ENCODE peak calls at places on chromosomes 3 and 15, in nine cellular contexts. F is sigmoid colon, Q is foreskin fibroblast, M is HCT116, U is fibroblast of lung, D is BJ, Y is heart right ventricle, B is mucosa of descending colon, X is cardiac fibroblast. L is an unnamed sample.
A peak's percentile ranks its signal among the peaks of the same experiment; 100 is the strongest.

GRCh38 chr3:14286887-14287496 is 108.4 kb downstream of the LSM3 start:
- DNase-seq in Y (no peak), Q (no peak), X (no peak), B (no peak), U (no peak), M (no peak), D (no peak), F (no peak), L (no peak)

GRCh38 chr3:186476044-186476468 is 68.1 kb downstream of the CRYGS start:
- DNase-seq in B (no peak), X (no peak), Q (no peak), D (no peak), M (no peak), Y (no peak), U (peak; percentile 16), F (no peak), L (no peak)

GRCh38 chr15:31502541-31503229 is 176.1 kb downstream of the KLF13 start:
- DNase-seq in F (no peak), U (no peak), D (no peak), Q (no peak), B (no peak), Y (no peak), X (no peak), M (no peak), L (no peak)

GRCh38 chr15:34334676-34335075 is 2.9 kb downstream of the SLC12A6 start:
- DNase-seq in X (no peak), U (no peak), D (no peak), Y (no peak), Q (no peak), B (no peak), M (no peak), F (no peak), L (no peak)

GRCh38 chr15:29596266-29596665 is 226.0 kb downstream of the TJP1 start:
- DNase-seq in X (peak; percentile 78), F (no peak), B (no peak), Y (no peak), D (peak; percentile 4), U (peak; percentile 39), Q (no peak), M (peak; percentile 4), L (peak; percentile 63)

GRCh38 chr3:38084019-38084968 is 45.3 kb downstream of the DLEC1 start:
- DNase-seq in Q (peak; percentile 12), D (no peak), B (peak; percentile 25), Y (no peak), M (no peak), X (peak; percentile 51), F (no peak), U (peak; percentile 41), L (peak; percentile 22)

GRCh38 chr15:66883322-66883911 is 181.4 kb downstream of the SMAD6 start:
- DNase-seq in M (peak; percentile 98), X (peak; percentile 100), B (peak; percentile 37), U (peak; percentile 100), F (peak; percentile 97), D (peak; percentile 100), Q (peak; percentile 100), Y (peak; percentile 86), L (peak; percentile 98)

GRCh38 chr3:197753263-197753662 is 3.6 kb downstream of the FYTTD1 start:
- DNase-seq in U (no peak), X (no peak), B (no peak), Y (no peak), F (no peak), Q (no peak), D (no peak), M (no peak), L (no peak)

GRCh38 chr15:90086868-90087268 is 15.4 kb downstream of the IDH2 start:
- DNase-seq in X (peak; percentile 52), B (peak; percentile 73), Q (no peak), U (no peak), M (no peak), F (no peak), D (no peak), Y (no peak), L (peak; percentile 35)

GRCh38 chr3:102736288-102736960 is 301.6 kb downstream of the ZPLD1 start:
- DNase-seq in D (no peak), X (no peak), U (no peak), B (no peak), Y (peak; percentile 57), Q (no peak), M (no peak), F (no peak), L (no peak)

GRCh38 chr15:36415643-36416042 is 163.8 kb upstream of the CDIN1 start:
- DNase-seq in U (peak; percentile 80), F (no peak), D (no peak), B (no peak), X (peak; percentile 80), Y (no peak), M (no peak), Q (peak; percentile 68), L (peak; percentile 87)

GRCh38 chr15:52008698-52009434 is 10.2 kb upstream of the MAPK6 start:
- DNase-seq in F (no peak), Y (no peak), M (no peak), U (no peak), Q (no peak), B (no peak), D (no peak), X (no peak), L (peak; percentile 68)

GRCh38 chr15:52383100-52383588 is 87.5 kb upstream of the MYO5C start:
- DNase-seq in Q (no peak), D (no peak), X (peak; percentile 13), U (peak; percentile 48), F (no peak), B (no peak), Y (no peak), M (no peak), L (no peak)

GRCh38 chr3:21979706-21980105 is 228.7 kb upstream of the ZNF385D start:
- DNase-seq in D (no peak), U (peak; percentile 79), M (no peak), F (no peak), Y (no peak), X (no peak), Q (peak; percentile 53), B (no peak), L (peak; percentile 4)

GRCh38 chr15:92343869-92344643 is 49.6 kb upstream of the ST8SIA2 start:
- DNase-seq in F (no peak), B (no peak), X (no peak), D (no peak), U (no peak), Y (peak; percentile 68), M (no peak), Q (no peak), L (no peak)

GRCh38 chr3:80785475-80785874 is 976.0 kb downstream of the GBE1 start:
- DNase-seq in M (no peak), Y (no peak), B (no peak), X (no peak), U (no peak), F (no peak), D (no peak), Q (no peak), L (no peak)
- TF ChIP-seq CTCF in M (no peak), Y (no peak), B (no peak), X (no peak), U (no peak), F (no peak), D (no peak), Q (no peak), L (no peak)

DNA sequence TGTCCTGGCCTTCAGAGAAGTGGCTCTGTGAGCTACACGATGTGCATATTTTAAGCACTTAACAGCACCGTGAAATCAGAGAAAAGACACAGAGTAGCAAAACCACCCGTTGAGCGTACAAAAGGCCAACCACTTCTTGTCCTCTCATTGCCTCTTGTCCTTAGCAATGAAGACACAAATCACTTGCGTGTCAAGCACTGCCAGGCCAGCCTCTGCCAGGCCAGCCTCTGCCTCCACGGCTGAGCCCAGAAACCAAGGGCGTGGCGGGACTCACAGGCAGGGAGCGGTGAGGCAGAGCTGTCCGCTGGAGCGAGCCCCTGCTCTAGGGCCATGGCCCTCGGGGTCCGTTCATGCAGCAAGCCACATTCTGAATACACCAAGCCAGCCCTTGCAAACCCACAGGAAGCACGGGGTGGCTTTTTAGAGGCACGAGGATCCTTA is 4.0 kb downstream of the MUC4 start:
- DNase-seq in X (no peak), Y (no peak), F (peak; percentile 32), Q (no peak), M (no peak), B (no peak), U (no peak), D (no peak), L (no peak)
- H3K4me3 ChIP-seq in X (no peak overlapping the region), Y (no peak overlapping the region), F (no peak overlapping the region), Q (no peak overlapping the region), M (no peak overlapping the region), B (no peak overlapping the region), U (no peak overlapping the region), D (no peak overlapping the region), L (no peak overlapping the region)

GRCh38 chr3:8608791-8609171 is 35.8 kb downstream of the SSUH2 start:
- DNase-seq in D (no peak), F (no peak), B (no peak), M (no peak), X (no peak), Q (no peak), U (no peak), Y (no peak), L (no peak)

GRCh38 chr3:8604988-8605387 is 39.6 kb downstream of the SSUH2 start:
- DNase-seq in X (no peak), F (no peak), U (no peak), Q (no peak), D (no peak), M (no peak), Y (no peak), B (no peak), L (no peak)

GRCh38 chr3:8608041-8608790 is 36.4 kb downstream of the SSUH2 start:
- DNase-seq in D (no peak), F (no peak), X (no peak), Q (no peak), M (no peak), Y (no peak), B (no peak), U (no peak), L (no peak)

GRCh38 chr3:8606666-8607065 is 37.9 kb downstream of the SSUH2 start:
- DNase-seq in U (peak; percentile 37), B (no peak), F (no peak), D (no peak), M (no peak), X (no peak), Q (no peak), Y (no peak), L (no peak)

DNA sequence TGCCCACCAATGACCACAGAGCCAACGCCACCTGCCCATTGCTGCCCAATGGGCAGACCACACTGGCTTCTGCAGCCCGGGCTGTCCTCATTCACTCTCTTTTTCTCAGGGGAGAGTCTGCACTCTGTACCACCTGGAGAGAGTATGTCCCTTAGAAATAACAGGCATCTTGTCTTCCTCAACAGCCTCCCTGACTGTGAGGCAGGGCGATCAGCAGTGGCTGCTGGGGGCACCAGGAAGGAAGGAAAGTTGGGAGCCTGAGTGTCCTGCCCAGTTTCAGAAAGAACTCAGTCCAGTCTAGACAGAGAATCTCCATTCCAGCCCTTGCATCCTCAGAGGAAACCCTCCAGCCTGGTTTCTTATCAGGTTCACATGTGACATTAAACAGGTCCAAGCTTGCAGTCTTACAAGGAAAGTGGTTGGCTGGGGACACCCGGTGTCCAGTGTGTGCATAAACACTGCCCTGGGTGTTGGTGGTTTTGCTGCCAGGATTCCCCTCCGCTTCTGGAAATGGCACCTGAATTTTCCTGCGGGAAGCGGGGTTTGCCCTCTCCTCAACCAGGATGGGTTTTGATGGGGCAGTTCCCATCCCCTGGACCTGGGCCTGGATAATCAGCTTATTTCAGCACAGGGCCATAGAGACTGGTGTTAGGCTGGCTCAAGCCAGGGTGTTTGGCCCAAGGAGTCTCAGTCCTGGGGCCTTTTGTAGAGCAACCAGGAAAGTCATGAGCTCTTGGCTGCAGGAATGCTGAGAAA is 37.1 kb downstream of the SSUH2 start:
- DNase-seq in F (no peak), X (peak; percentile 94), U (peak; percentile 79), M (peak; percentile 15), Y (peak; percentile 64), B (peak; percentile 33), D (no peak), Q (peak; percentile 59), L (peak; percentile 94)
- TF ChIP-seq CTCF in F (no peak), X (peak; percentile 77), U (peak; percentile 69), M (peak; percentile 56), Y (peak; percentile 86), B (no peak), D (peak; percentile 75), Q (peak; percentile 81), L (peak; percentile 83)

GRCh38 chr15:38651328-38652038 is 86.9 kb upstream of the RASGRP1 start:
- DNase-seq in Q (no peak), Y (no peak), B (peak; percentile 26), D (no peak), X (no peak), U (no peak), F (no peak), M (no peak), L (no peak)
- H3K4me3 ChIP-seq in Q (no peak overlapping the region), Y (no peak overlapping the region), B (no peak overlapping the region), D (no peak overlapping the region), X (no peak overlapping the region), U (no peak overlapping the region), F (no peak overlapping the region), M (no peak overlapping the region), L (no peak overlapping the region)

L was measured in fibroblast of villous mesenchyme.